ENCODE peak calls at places on chromosomes 1 and 21, in five cellular contexts. Q, P, E, A and L are unnamed samples.

GRCh38 chr1:18703041-18703621 is 72.5 kb downstream of the PAX7 start:
- DNase-seq in E (peak), A (no peak), Q (peak), P (peak), L (peak)

GRCh38 chr21:38359090-38359489 is 102.3 kb downstream of the KCNJ15 start:
- DNase-seq in P (no peak), Q (no peak), A (no peak), E (no peak), L (no peak)

GRCh38 chr1:177937931-177938330 is 31.9 kb downstream of the SEC16B start:
- DNase-seq in Q (no peak), E (no peak), A (no peak), P (no peak), L (no peak)

GRCh38 chr1:2358072-2358471 is 33.3 kb downstream of the MORN1 start:
- DNase-seq in A (no peak), E (no peak), P (no peak), Q (no peak), L (no peak)

GRCh38 chr1:1211541-1212511 is 2.1 kb downstream of the TNFRSF4 start:
- DNase-seq in Q (no peak), P (no peak), E (no peak), A (no peak), L (no peak)

GRCh38 chr1:221089803-221090202 is 210.6 kb downstream of the HLX start:
- DNase-seq in P (no peak), Q (no peak), A (no peak), E (no peak), L (no peak)

GRCh38 chr21:32861871-32862270 is 90.3 kb upstream of the PAXBP1 start:
- DNase-seq in E (no peak), P (no peak), Q (no peak), A (no peak), L (no peak)

GRCh38 chr21:41289431-41289830 is 27.2 kb upstream of the FAM3B start:
- DNase-seq in A (no peak), E (no peak), P (peak), Q (peak), L (peak)

GRCh38 chr1:30652151-30652915 is 71.1 kb downstream of the MATN1 start:
- DNase-seq in Q (no peak), E (no peak), P (no peak), A (no peak), L (no peak)
- TF ChIP-seq ATF3 in Q (no peak), E (no peak), P (no peak), A (no peak), L (no peak)

GRCh38 chr1:19768321-19769210 is 31.1 kb downstream of the TMCO4 start:
- DNase-seq in A (no peak), Q (no peak), E (no peak), P (no peak), L (no peak)

GRCh38 chr1:19762175-19762779 is 37.4 kb downstream of the TMCO4 start:
- DNase-seq in A (no peak), E (peak), Q (peak), P (peak), L (no peak)

GRCh38 chr1:19764848-19765247 is 34.9 kb downstream of the TMCO4 start:
- DNase-seq in P (no peak), Q (no peak), E (no peak), A (no peak), L (no peak)

GRCh38 chr1:19769211-19769932 is 30.3 kb downstream of the TMCO4 start:
- DNase-seq in E (no peak), A (no peak), P (peak), Q (no peak), L (no peak)

GRCh38 chr1:19765623-19766022 is 34.1 kb downstream of the TMCO4 start:
- DNase-seq in Q (no peak), A (no peak), P (no peak), E (no peak), L (peak)
- TF ChIP-seq ATF3 in Q (no peak), A (no peak), P (no peak), E (no peak), L (no peak)

DNA sequence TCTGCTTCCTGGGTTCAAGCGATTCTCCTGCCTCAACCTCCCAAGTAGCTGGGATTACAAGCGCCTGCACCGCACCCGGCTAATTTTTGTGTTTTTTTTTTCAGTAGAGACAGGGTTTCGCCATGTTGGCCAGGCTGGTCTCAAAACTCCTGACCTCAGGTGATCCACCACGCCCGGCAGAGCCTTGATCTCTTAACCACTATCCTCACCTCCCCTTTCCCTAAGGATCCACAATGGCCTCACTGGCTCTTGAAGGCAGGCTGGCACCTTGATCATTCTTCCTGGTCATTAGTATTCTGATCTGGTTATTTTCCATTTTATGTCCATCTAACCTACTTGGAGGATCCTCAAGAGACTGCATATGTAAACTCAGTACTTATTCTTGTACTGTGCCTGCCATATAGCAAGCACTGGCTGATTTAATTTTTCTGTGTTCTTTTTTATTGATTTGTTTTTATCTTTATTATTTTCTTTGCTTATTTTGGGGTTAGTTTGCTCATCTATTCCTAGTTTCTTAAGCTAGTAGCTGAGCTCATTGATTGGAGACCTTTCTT is 6.3 kb downstream of the RCC1 start:
- DNase-seq in P (no peak), A (no peak), Q (no peak), E (no peak), L (no peak)
- TF ChIP-seq ATF3 in P (no peak), A (no peak), Q (no peak), E (no peak), L (no peak)

DNA sequence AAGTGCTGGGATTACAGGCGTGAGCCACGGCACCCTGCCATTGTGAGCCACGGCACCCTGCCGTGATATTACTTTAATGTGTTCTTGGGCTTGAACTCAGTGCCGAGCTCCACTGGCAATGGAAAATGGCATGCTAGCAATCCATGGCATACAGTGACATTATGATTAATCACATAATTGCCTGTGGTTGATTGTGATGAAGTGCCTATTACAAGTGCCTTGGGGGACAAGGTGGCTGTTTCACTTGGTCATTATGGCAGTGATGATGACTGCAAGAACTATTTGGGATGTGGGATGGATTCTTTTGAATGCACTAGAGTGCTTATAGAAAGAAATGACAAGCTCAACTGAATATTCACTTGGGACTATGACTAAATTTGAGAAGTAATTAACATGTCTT is 22.3 kb upstream of the HPCAL4 start:
- DNase-seq in A (no peak), Q (no peak), P (no peak), E (no peak), L (no peak)
- TF ChIP-seq ATF3 in A (no peak), Q (no peak), P (no peak), E (no peak), L (no peak)

DNA sequence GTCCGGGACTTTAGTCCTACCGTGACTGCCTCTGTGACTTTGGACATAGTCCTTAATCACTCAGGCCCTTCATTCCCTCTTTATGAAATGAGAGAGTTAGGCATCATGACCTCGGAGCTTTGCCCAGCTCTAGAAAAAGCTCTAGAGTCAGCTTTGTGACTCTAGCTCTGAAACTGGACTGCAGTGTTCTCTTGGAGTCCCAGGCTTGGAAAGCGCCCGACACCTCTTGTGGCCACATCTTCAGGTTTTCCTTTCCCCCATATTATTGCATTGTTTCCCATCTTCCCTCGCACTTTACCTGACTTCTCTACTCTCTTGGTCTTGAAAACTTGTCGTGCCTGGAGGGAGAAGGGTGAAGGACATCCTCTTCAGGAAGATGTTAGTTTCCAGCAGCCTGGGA is 12.5 kb upstream of the AMIGO1 start:
- DNase-seq in Q (no peak), E (no peak), A (no peak), P (no peak), L (no peak)
- TF ChIP-seq ATF3 in Q (no peak), E (no peak), A (no peak), P (no peak), L (no peak)

GRCh38 chr21:36609654-36610053 is 89.3 kb upstream of the SIM2 start:
- DNase-seq in A (no peak), Q (no peak), E (no peak), P (no peak), L (no peak)
- TF ChIP-seq ATF3 in A (no peak), Q (no peak), E (no peak), P (no peak), L (no peak)

DNA sequence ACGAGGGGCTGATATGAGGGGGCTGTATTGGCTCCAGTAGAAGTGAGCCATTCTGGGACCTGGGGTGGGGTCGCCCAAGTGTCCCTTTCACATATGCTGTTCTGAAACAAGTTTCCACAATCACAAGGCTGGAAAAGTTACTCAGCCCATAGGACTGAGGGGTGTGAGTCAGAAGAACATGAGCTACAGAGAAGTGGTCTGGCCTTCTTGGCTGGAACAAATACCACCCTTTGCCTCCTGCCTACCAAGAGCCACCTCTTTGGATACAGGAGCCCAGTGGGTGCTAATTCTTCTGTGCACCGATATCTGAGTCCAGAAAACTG is 42.4 kb downstream of the MEF2D start:
- DNase-seq in P (no peak), A (no peak), Q (no peak), E (no peak), L (no peak)
- TF ChIP-seq ATF3 in P (no peak), A (no peak), Q (no peak), E (no peak), L (no peak)

DNA sequence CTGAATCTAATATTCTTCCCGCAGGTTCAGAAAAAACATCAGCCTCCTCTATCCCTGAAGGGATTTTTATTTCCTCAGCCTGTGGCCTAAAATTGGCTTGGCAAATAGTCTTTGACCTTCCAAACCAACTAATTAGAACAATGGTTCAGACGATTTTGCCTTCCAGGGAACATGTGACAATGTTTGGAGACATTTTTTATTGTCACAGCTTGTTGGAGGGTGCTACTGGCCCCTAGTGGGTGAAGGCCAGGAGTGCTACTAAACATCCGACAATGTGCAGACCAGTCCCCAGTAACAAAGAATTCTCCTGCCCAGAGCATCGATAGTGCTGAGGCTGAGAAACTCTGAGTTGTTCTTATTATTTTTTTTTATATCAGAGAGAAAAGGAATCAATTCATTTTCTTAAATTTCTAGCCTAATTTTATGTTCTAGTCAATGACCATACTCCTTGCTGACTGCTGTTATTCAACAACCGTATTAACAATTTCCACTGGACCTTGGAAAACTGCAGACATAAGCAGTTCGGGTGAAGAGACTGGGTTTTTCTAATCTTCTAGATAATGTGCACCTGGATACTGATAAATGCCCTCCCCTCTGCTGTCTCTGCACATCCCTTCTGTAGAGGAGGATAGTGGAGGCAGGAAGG is 280.7 kb downstream of the LMX1A start:
- DNase-seq in P (peak), Q (peak), E (peak), A (no peak), L (no peak)
- TF ChIP-seq ATF3 in P (no peak), Q (no peak), E (no peak), A (no peak), L (no peak)